ENCODE peak calls at places on chromosomes 6 and 20, in six cellular contexts. X, R, T, Q, C and B are unnamed samples.

GRCh38 chr6:16420715-16421461 is 182.5 kb downstream of the GMPR start:
- DNase-seq in R (no peak), T (no peak), C (peak), Q (peak), X (no peak), B (no peak)

GRCh38 chr6:160679402-160679769 is 15.3 kb upstream of the LPA start:
- DNase-seq in X (no peak), R (no peak), T (peak), Q (no peak), C (no peak), B (peak)

GRCh38 chr6:137493218-137494038 is 766 bp downstream of the OLIG3 start:
- DNase-seq in T (peak), X (no peak), C (peak), R (no peak), Q (no peak), B (no peak)

GRCh38 chr6:43856005-43856765 is 86.2 kb downstream of the VEGFA start:
- DNase-seq in R (no peak), C (peak), X (no peak), T (peak), Q (no peak), B (peak)

GRCh38 chr6:45513331-45513730 is 135.6 kb upstream of the SUPT3H start:
- DNase-seq in R (no peak), C (no peak), X (no peak), Q (no peak), T (peak), B (no peak)

GRCh38 chr6:79671605-79672266 is 40.6 kb downstream of the SH3BGRL2 start:
- DNase-seq in T (no peak), R (peak), C (peak), Q (peak), X (peak), B (no peak)

GRCh38 chr6:123588546-123588895 is 48.2 kb downstream of the TRDN start:
- DNase-seq in Q (no peak), X (no peak), T (no peak), R (no peak), C (no peak), B (no peak)

GRCh38 chr6:16157909-16158308 is 29.0 kb downstream of the MYLIP start:
- DNase-seq in R (no peak), T (no peak), C (no peak), X (no peak), Q (no peak), B (no peak)

GRCh38 chr6:128204621-128205020 is 303.8 kb upstream of the THEMIS start:
- DNase-seq in C (no peak), R (no peak), X (no peak), Q (no peak), T (no peak), B (no peak)

GRCh38 chr6:147508073-147508870 is at the start of gene SAMD5:
- DNase-seq in R (peak), X (peak), Q (peak), T (peak), C (peak), B (peak)

GRCh38 chr6:45587229-45588060 is 209.7 kb upstream of the SUPT3H start:
- DNase-seq in T (no peak), Q (no peak), R (no peak), C (no peak), X (no peak), B (no peak)

GRCh38 chr6:113997106-113997505 is 26.2 kb upstream of the HDAC2 start:
- DNase-seq in C (peak), Q (peak), T (no peak), R (peak), X (peak), B (no peak)

GRCh38 chr6:51570168-51570921 is 517.1 kb downstream of the PKHD1 start:
- DNase-seq in C (no peak), X (peak), R (no peak), T (no peak), Q (no peak), B (no peak)

GRCh38 chr6:99349620-99350141 is at the start of gene FAXC:
- DNase-seq in T (peak), R (peak), Q (no peak), C (peak), X (peak), B (peak)

GRCh38 chr6:111263837-111264236 is 176.5 kb downstream of the SLC16A10 start:
- DNase-seq in Q (peak), X (peak), R (peak), T (no peak), C (peak), B (no peak)

GRCh38 chr20:54123587-54124180 is 50.1 kb downstream of the CYP24A1 start:
- DNase-seq in C (peak), X (peak), Q (peak), R (peak), T (peak), B (no peak)